ENCODE peak calls at places on chromosomes 5 and 9, in five cellular contexts. One of them, this sample, is unnamed.

GRCh38 chr5:134965271-134965825 is 2.4 kb upstream of the CATSPER3 start:
- DNase-seq in right atrium auricular region: no peak
- DNase-seq in bronchial epithelial cell: no peak
- DNase-seq in GM23338: no peak
- DNase-seq in dorsolateral prefrontal cortex: no peak
- DNase-seq in this sample: no peak

GRCh38 chr9:104927216-104927911 is 591 bp downstream of the ABCA1 start:
- DNase-seq in GM23338: peak
- DNase-seq in bronchial epithelial cell: peak
- DNase-seq in right atrium auricular region: peak
- DNase-seq in dorsolateral prefrontal cortex: no peak
- DNase-seq in this sample: peak

GRCh38 chr5:57311251-57311650 is 137.4 kb downstream of the GPBP1 start:
- DNase-seq in dorsolateral prefrontal cortex: no peak
- DNase-seq in GM23338: peak
- DNase-seq in bronchial epithelial cell: no peak
- DNase-seq in right atrium auricular region: no peak
- DNase-seq in this sample: no peak

GRCh38 chr5:54323462-54323861 is 13.1 kb upstream of the ARL15 start:
- DNase-seq in right atrium auricular region: no peak
- DNase-seq in bronchial epithelial cell: no peak
- DNase-seq in dorsolateral prefrontal cortex: no peak
- DNase-seq in GM23338: no peak
- DNase-seq in this sample: no peak

GRCh38 chr9:76150016-76150415 is 244.2 kb downstream of the RFK start:
- DNase-seq in dorsolateral prefrontal cortex: no peak
- DNase-seq in GM23338: no peak
- DNase-seq in right atrium auricular region: no peak
- DNase-seq in bronchial epithelial cell: no peak
- DNase-seq in this sample: no peak

GRCh38 chr5:54360089-54360488 is 49.7 kb upstream of the ARL15 start:
- DNase-seq in GM23338: peak
- DNase-seq in dorsolateral prefrontal cortex: no peak
- DNase-seq in bronchial epithelial cell: peak
- DNase-seq in right atrium auricular region: no peak
- DNase-seq in this sample: no peak

GRCh38 chr9:12853021-12853420 is 78.2 kb downstream of the LURAP1L start:
- DNase-seq in right atrium auricular region: no peak
- DNase-seq in GM23338: no peak
- DNase-seq in dorsolateral prefrontal cortex: no peak
- DNase-seq in bronchial epithelial cell: no peak
- DNase-seq in this sample: no peak

GRCh38 chr5:9888517-9888916 is 258.4 kb upstream of the TAS2R1 start:
- DNase-seq in GM23338: no peak
- DNase-seq in bronchial epithelial cell: peak
- DNase-seq in dorsolateral prefrontal cortex: peak
- DNase-seq in right atrium auricular region: no peak
- DNase-seq in this sample: no peak

GRCh38 chr9:70435948-70436347 is 21.5 kb upstream of the KLF9 start:
- DNase-seq in right atrium auricular region: peak
- DNase-seq in dorsolateral prefrontal cortex: no peak
- DNase-seq in bronchial epithelial cell: peak
- DNase-seq in GM23338: no peak
- DNase-seq in this sample: no peak

GRCh38 chr9:126459126-126459525 is 132.5 kb downstream of the MVB12B start:
- DNase-seq in GM23338: no peak
- DNase-seq in right atrium auricular region: no peak
- DNase-seq in dorsolateral prefrontal cortex: no peak
- DNase-seq in bronchial epithelial cell: no peak
- DNase-seq in this sample: no peak

GRCh38 chr5:93588586-93589347 is 5.7 kb downstream of the NR2F1 start:
- DNase-seq in bronchial epithelial cell: no peak
- DNase-seq in right atrium auricular region: no peak
- DNase-seq in GM23338: no peak
- DNase-seq in dorsolateral prefrontal cortex: no peak
- DNase-seq in this sample: no peak

GRCh38 chr5:177367981-177368960 is 10.5 kb downstream of the RGS14 start:
- DNase-seq in bronchial epithelial cell: peak
- DNase-seq in GM23338: peak
- DNase-seq in dorsolateral prefrontal cortex: no peak
- DNase-seq in right atrium auricular region: no peak
- DNase-seq in this sample: no peak
- H3K4me3 ChIP-seq in bronchial epithelial cell: no peak
- H3K4me3 ChIP-seq in GM23338: peak
- H3K4me3 ChIP-seq in dorsolateral prefrontal cortex: no peak
- H3K4me3 ChIP-seq in right atrium auricular region: no peak
- H3K4me3 ChIP-seq in this sample: no peak

GRCh38 chr5:151739395-151739794 is 19.0 kb downstream of the ATOX1 start:
- DNase-seq in right atrium auricular region: no peak
- DNase-seq in GM23338: no peak
- DNase-seq in bronchial epithelial cell: no peak
- DNase-seq in dorsolateral prefrontal cortex: no peak
- DNase-seq in this sample: no peak

GRCh38 chr5:151737421-151737820 is 21.0 kb downstream of the ATOX1 start:
- DNase-seq in GM23338: no peak
- DNase-seq in bronchial epithelial cell: no peak
- DNase-seq in right atrium auricular region: no peak
- DNase-seq in dorsolateral prefrontal cortex: no peak
- DNase-seq in this sample: no peak

GRCh38 chr5:151738125-151738848 is 20.1 kb downstream of the ATOX1 start:
- DNase-seq in GM23338: no peak
- DNase-seq in right atrium auricular region: no peak
- DNase-seq in bronchial epithelial cell: no peak
- DNase-seq in dorsolateral prefrontal cortex: no peak
- DNase-seq in this sample: no peak

GRCh38 chr5:151730381-151730780 is 28.1 kb downstream of the ATOX1 start:
- DNase-seq in dorsolateral prefrontal cortex: no peak
- DNase-seq in bronchial epithelial cell: no peak
- DNase-seq in GM23338: no peak
- DNase-seq in right atrium auricular region: no peak
- DNase-seq in this sample: no peak

DNA sequence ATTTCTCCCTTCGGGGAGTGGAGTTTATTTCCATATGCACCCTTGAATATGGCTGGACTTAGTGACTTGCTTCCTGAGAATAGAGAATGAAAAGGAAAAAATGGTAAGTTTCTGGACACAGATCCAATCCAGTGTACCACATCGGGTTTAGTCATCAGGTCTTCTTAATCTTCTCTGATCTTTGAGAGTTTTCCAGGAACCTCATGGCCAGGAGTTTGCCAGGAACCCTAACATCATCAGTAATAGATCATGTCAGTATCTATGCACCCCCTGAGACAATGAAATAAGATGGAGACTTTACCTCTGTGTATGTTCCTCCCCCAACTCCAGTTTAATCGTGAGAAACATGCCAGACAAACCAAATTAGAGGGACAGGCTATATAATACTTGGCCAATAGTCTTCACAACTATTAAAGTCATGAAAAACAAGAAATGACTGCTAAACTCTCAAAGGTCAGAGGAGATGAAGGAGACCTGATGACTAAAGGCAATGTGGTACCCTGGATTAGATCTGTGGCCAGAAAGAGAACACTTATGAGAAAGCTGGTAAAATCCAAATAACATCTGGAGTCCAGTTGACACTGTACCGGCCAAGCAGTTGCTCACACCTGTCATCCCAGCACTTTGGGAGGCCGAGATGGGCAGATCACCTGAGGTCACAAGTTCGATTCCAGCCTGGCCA is 24.6 kb downstream of the ATOX1 start:
- DNase-seq in right atrium auricular region: no peak
- DNase-seq in bronchial epithelial cell: no peak
- DNase-seq in GM23338: no peak
- DNase-seq in dorsolateral prefrontal cortex: no peak
- DNase-seq in this sample: no peak
- TF ChIP-seq CTCF in right atrium auricular region: no peak
- TF ChIP-seq CTCF in bronchial epithelial cell: no peak
- TF ChIP-seq CTCF in GM23338: no peak
- TF ChIP-seq CTCF in dorsolateral prefrontal cortex: no peak
- TF ChIP-seq CTCF in this sample: no peak

DNA sequence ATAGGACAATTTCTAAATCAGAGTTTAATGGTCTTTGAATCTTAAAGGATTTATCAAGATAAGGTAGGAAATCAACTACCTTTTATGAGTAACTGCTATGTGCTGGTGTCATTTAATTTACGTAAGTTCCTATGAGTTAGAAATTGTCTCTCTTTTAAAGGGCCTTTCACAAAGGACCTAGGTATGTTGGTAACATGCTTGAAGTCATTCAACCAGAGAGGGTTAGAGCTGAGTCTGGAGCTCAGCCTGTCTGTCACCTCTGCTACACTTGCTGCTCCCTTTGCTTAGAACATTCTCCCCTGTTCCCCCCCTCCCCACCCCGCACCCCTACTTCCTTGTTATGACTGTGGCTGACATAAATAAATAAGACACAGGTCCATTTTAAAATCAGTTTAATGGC is 190.3 kb upstream of the SEMA6A start:
- DNase-seq in right atrium auricular region: no peak
- DNase-seq in dorsolateral prefrontal cortex: no peak
- DNase-seq in GM23338: no peak
- DNase-seq in bronchial epithelial cell: peak
- DNase-seq in this sample: no peak
- H3K4me3 ChIP-seq in right atrium auricular region: no peak
- H3K4me3 ChIP-seq in dorsolateral prefrontal cortex: no peak
- H3K4me3 ChIP-seq in GM23338: no peak
- H3K4me3 ChIP-seq in bronchial epithelial cell: no peak
- H3K4me3 ChIP-seq in this sample: no peak

GRCh38 chr5:43608406-43608805 is 5.4 kb downstream of the NNT start:
- DNase-seq in right atrium auricular region: no peak
- DNase-seq in bronchial epithelial cell: no peak
- DNase-seq in dorsolateral prefrontal cortex: no peak
- DNase-seq in GM23338: no peak
- DNase-seq in this sample: no peak

GRCh38 chr5:43613370-43613769 is 10.4 kb downstream of the NNT start:
- DNase-seq in dorsolateral prefrontal cortex: no peak
- DNase-seq in right atrium auricular region: no peak
- DNase-seq in bronchial epithelial cell: no peak
- DNase-seq in GM23338: no peak
- DNase-seq in this sample: no peak

GRCh38 chr5:43604699-43605098 is 1.7 kb downstream of the NNT start:
- DNase-seq in GM23338: no peak
- DNase-seq in right atrium auricular region: no peak
- DNase-seq in bronchial epithelial cell: no peak
- DNase-seq in dorsolateral prefrontal cortex: no peak
- DNase-seq in this sample: no peak

GRCh38 chr5:43606351-43606750 is 3.4 kb downstream of the NNT start:
- DNase-seq in GM23338: no peak
- DNase-seq in dorsolateral prefrontal cortex: no peak
- DNase-seq in right atrium auricular region: no peak
- DNase-seq in bronchial epithelial cell: peak
- DNase-seq in this sample: no peak

DNA sequence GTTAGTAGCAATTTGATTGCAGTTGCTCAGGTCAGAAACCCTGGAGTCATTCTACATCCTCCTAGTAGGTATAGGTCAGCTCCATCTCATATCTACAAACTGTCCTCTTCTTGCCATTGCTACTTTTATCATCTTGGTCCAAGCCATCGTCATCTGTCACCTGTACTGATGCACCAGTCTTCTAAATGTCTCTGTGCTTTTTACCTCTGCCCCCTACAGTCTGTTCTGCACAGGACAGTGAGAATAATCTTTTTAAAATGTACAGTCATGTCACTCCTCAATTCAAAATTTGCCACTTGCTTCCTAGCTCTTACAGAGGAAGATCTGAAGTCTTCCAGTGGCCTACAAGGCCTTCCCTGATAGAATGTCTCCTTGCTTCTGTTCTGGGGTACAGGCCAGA is 6.8 kb downstream of the NNT start:
- DNase-seq in bronchial epithelial cell: no peak
- DNase-seq in dorsolateral prefrontal cortex: no peak
- DNase-seq in GM23338: no peak
- DNase-seq in right atrium auricular region: no peak
- DNase-seq in this sample: no peak
- TF ChIP-seq CTCF in bronchial epithelial cell: peak
- TF ChIP-seq CTCF in dorsolateral prefrontal cortex: no peak
- TF ChIP-seq CTCF in GM23338: peak
- TF ChIP-seq CTCF in right atrium auricular region: no peak
- TF ChIP-seq CTCF in this sample: no peak

GRCh38 chr5:6235726-6236125 is 142.6 kb downstream of the MED10 start:
- DNase-seq in GM23338: no peak
- DNase-seq in bronchial epithelial cell: no peak
- DNase-seq in dorsolateral prefrontal cortex: no peak
- DNase-seq in right atrium auricular region: no peak
- DNase-seq in this sample: no peak
- H3K4me3 ChIP-seq in GM23338: no peak
- H3K4me3 ChIP-seq in bronchial epithelial cell: no peak
- H3K4me3 ChIP-seq in dorsolateral prefrontal cortex: no peak
- H3K4me3 ChIP-seq in right atrium auricular region: no peak
- H3K4me3 ChIP-seq in this sample: no peak

GRCh38 chr9:136597965-136598364 is 52.1 kb upstream of the NOTCH1 start:
- DNase-seq in right atrium auricular region: no peak
- DNase-seq in GM23338: no peak
- DNase-seq in dorsolateral prefrontal cortex: no peak
- DNase-seq in bronchial epithelial cell: no peak
- DNase-seq in this sample: no peak
- TF ChIP-seq CTCF in right atrium auricular region: no peak
- TF ChIP-seq CTCF in GM23338: no peak
- TF ChIP-seq CTCF in dorsolateral prefrontal cortex: no peak
- TF ChIP-seq CTCF in bronchial epithelial cell: no peak
- TF ChIP-seq CTCF in this sample: no peak

GRCh38 chr9:3475300-3476020 is 50.3 kb downstream of the RFX3 start:
- DNase-seq in right atrium auricular region: no peak
- DNase-seq in GM23338: no peak
- DNase-seq in dorsolateral prefrontal cortex: no peak
- DNase-seq in bronchial epithelial cell: no peak
- DNase-seq in this sample: no peak

GRCh38 chr9:3474821-3475220 is 51.0 kb downstream of the RFX3 start:
- DNase-seq in bronchial epithelial cell: no peak
- DNase-seq in GM23338: no peak
- DNase-seq in dorsolateral prefrontal cortex: no peak
- DNase-seq in right atrium auricular region: no peak
- DNase-seq in this sample: no peak

GRCh38 chr9:3479516-3480352 is 46.1 kb downstream of the RFX3 start:
- DNase-seq in GM23338: no peak
- DNase-seq in bronchial epithelial cell: peak
- DNase-seq in right atrium auricular region: no peak
- DNase-seq in dorsolateral prefrontal cortex: no peak
- DNase-seq in this sample: no peak

GRCh38 chr9:3478549-3478953 is 47.2 kb downstream of the RFX3 start:
- DNase-seq in right atrium auricular region: no peak
- DNase-seq in dorsolateral prefrontal cortex: no peak
- DNase-seq in GM23338: peak
- DNase-seq in bronchial epithelial cell: peak
- DNase-seq in this sample: no peak

GRCh38 chr9:3477236-3477834 is 48.5 kb downstream of the RFX3 start:
- DNase-seq in GM23338: no peak
- DNase-seq in dorsolateral prefrontal cortex: no peak
- DNase-seq in right atrium auricular region: no peak
- DNase-seq in bronchial epithelial cell: no peak
- DNase-seq in this sample: no peak
- H3K4me3 ChIP-seq in GM23338: no peak
- H3K4me3 ChIP-seq in dorsolateral prefrontal cortex: no peak
- H3K4me3 ChIP-seq in right atrium auricular region: no peak
- H3K4me3 ChIP-seq in bronchial epithelial cell: no peak
- H3K4me3 ChIP-seq in this sample: no peak

GRCh38 chr5:81301221-81302015 is at the start of gene ZCCHC9:
- DNase-seq in dorsolateral prefrontal cortex: peak
- DNase-seq in right atrium auricular region: peak
- DNase-seq in bronchial epithelial cell: peak
- DNase-seq in GM23338: peak
- DNase-seq in this sample: peak
- TF ChIP-seq CTCF in dorsolateral prefrontal cortex: peak
- TF ChIP-seq CTCF in right atrium auricular region: no peak
- TF ChIP-seq CTCF in bronchial epithelial cell: peak
- TF ChIP-seq CTCF in GM23338: peak
- TF ChIP-seq CTCF in this sample: no peak

GRCh38 chr9:88993327-88993726 is 2.1 kb downstream of the S1PR3 start:
- DNase-seq in GM23338: no peak
- DNase-seq in dorsolateral prefrontal cortex: no peak
- DNase-seq in bronchial epithelial cell: no peak
- DNase-seq in right atrium auricular region: peak
- DNase-seq in this sample: peak
- H3K4me3 ChIP-seq in GM23338: no peak
- H3K4me3 ChIP-seq in dorsolateral prefrontal cortex: no peak
- H3K4me3 ChIP-seq in bronchial epithelial cell: no peak
- H3K4me3 ChIP-seq in right atrium auricular region: peak
- H3K4me3 ChIP-seq in this sample: peak